ENCODE peak calls at places on chromosomes 11 and 22, in four cellular contexts. Z is adrenal gland, Y is tibial artery, O is mammary epithelial cell. W is an unnamed sample. For H3K4me1 and H3K27me3, the result is how much of the 10 kb centered on the place peaks cover.

GRCh38 chr22:50341977-50342650 is 1.0 kb upstream of the PPP6R2 start:
- DNase-seq in Y (peak), Z (peak), O (peak), W (peak)

GRCh38 chr11:41781441-41781840 is 322.0 kb upstream of the LRRC4C start:
- DNase-seq in Y (no peak), O (no peak), Z (no peak), W (no peak)

GRCh38 chr11:12554122-12554521 is 120.1 kb upstream of the TEAD1 start:
- DNase-seq in Y (no peak), Z (no peak), O (no peak), W (no peak)

GRCh38 chr11:1603629-1604028 is 4.6 kb downstream of the KRTAP5-3 start:
- DNase-seq in Y (no peak), O (no peak), Z (no peak), W (no peak)

GRCh38 chr11:67646535-67647336 is 3.8 kb downstream of the ACY3 start:
- DNase-seq in O (no peak), Y (no peak), Z (no peak), W (no peak)

GRCh38 chr11:6258571-6258998 is 1.1 kb upstream of the CCKBR start:
- DNase-seq in O (no peak), Z (no peak), Y (no peak), W (peak)

GRCh38 chr11:122601131-122602125 is 54.1 kb upstream of the UBASH3B start:
- DNase-seq in O (peak), Y (no peak), Z (peak), W (peak)

GRCh38 chr11:56271092-56271491 is 2.9 kb upstream of the OR5T1 start:
- DNase-seq in Z (no peak), O (peak), Y (no peak), W (no peak)

GRCh38 chr22:18970948-18971315 is 34.8 kb upstream of the PRODH start:
- DNase-seq in Z (no peak), O (no peak), Y (no peak), W (no peak)

GRCh38 chr11:6919698-6920097 is 1.1 kb upstream of the OR2D3 start:
- DNase-seq in Y (no peak), O (no peak), Z (no peak), W (no peak)

GRCh38 chr11:94017446-94017845 is 3.7 kb upstream of the HEPHL1 start:
- DNase-seq in O (peak), Y (no peak), Z (no peak), W (no peak)

GRCh38 chr11:47941907-47942558 is 38.3 kb upstream of the PTPRJ start:
- DNase-seq in Y (no peak), O (no peak), Z (no peak), W (no peak)

GRCh38 chr22:36465232-36466021 is 16.0 kb downstream of the TXN2 start:
- DNase-seq in O (peak), Z (peak), Y (peak), W (peak)

GRCh38 chr11:64810891-64811272 is 531 bp upstream of the MEN1 start:
- DNase-seq in Z (no peak), O (no peak), Y (peak), W (no peak)

GRCh38 chr11:73143126-73143838 is 1.2 kb upstream of the FCHSD2 start:
- DNase-seq in O (no peak), Z (no peak), Y (no peak), W (peak)

GRCh38 chr11:58546841-58547240 is 28.8 kb downstream of the LPXN start:
- DNase-seq in Y (no peak), Z (no peak), O (no peak), W (no peak)

GRCh38 chr11:65434667-65435179 is 12.1 kb downstream of the NEAT1 start:
- DNase-seq in Y (no peak), Z (no peak), O (no peak), W (peak)

GRCh38 chr11:11534981-11535380 is 86.8 kb downstream of the GALNT18 start:
- DNase-seq in Y (no peak), O (no peak), Z (no peak), W (no peak)

GRCh38 chr11:117186431-117186761 is 7.9 kb downstream of the SIDT2 start:
- DNase-seq in O (no peak), Z (no peak), Y (no peak), W (no peak)

GRCh38 chr11:10298342-10298741 is 4.3 kb upstream of the SBF2 start:
- DNase-seq in Y (no peak), O (peak), Z (no peak), W (peak)

GRCh38 chr11:104967493-104968364 is 645 bp downstream of the CASP4 start:
- DNase-seq in Y (no peak), O (peak), Z (no peak), W (peak)
- H3K4me3 ChIP-seq in Y (peak), O (peak), Z (peak), W (peak)

GRCh38 chr11:69670158-69670845 is 4.9 kb downstream of the LTO1 start:
- DNase-seq in Y (peak), O (peak), Z (peak), W (peak)
- H3K4me1 ChIP-seq in Y (under half), O (under half), Z (under half), W (under half)

DNA sequence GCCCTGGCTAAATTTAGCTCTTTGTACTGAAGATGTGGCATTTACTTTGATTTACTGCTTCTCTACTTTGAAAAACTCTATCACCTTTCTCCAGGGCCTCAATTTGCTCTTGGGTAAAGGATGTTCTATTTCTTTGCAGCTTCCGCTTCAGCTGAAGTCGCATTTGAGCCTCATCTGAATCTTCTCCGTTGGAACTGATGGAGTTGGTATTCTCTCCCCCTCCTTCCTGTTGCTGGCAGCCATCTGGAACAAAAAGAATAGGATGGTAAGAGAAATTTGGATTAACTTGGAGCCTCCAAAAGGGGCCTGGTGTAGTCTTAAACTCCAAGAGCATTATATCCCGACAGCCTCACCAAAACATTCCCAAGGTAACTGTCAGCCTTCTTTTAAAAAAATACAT is 16.6 kb downstream of the PAX6 start:
- DNase-seq in Z (no peak), O (no peak), Y (no peak), W (no peak)
- H3K27me3 ChIP-seq in Z (under half), O (under half), Y (under half), W (under half)

DNA sequence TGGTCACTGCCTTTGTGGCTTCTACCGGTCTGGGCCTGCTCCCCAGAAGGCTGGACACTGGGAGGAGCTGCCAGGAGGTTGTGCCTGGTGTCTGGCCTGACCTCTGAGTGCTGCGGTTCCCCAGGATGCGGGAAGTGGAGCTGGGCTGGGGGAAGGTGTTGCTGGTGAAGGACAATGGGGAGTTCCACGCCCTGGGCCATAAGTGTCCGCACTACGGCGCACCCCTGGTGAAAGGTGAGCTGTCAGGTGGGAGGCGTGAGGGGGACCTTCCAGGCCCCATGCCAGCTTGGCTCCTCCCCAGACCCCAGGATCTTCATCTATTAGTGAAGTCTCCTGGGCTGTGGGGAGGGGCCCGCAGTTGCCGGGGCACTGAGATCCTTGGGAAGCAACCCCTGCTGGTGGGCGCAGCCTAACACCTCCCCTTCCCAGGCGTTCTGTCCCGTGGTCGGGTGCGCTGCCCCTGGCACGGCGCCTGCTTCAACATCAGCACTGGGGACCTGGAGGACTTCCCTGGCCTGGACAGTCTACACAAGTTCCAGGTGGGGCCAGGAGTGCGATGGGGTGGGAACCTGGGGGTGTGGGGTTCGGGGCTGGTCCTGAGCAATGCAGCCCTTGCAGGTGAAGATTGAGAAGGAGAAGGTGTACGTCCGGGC is 6.7 kb downstream of the AIFM3 start:
- DNase-seq in Y (no peak), Z (no peak), O (no peak), W (no peak)
- H3K4me3 ChIP-seq in Y (no peak), Z (no peak), O (no peak), W (no peak)

GRCh38 chr22:31248965-31249940 is 37.2 kb downstream of the LIMK2 start:
- DNase-seq in Z (no peak), Y (no peak), O (peak), W (peak)
- H3K4me1 ChIP-seq in Z (under half), Y (under half), O (half or more), W (under half)

GRCh38 chr11:34851916-34852315 is 64.3 kb downstream of the APIP start:
- DNase-seq in Z (no peak), Y (no peak), O (no peak), W (no peak)

GRCh38 chr11:34859496-34859895 is 56.7 kb downstream of the APIP start:
- DNase-seq in Y (no peak), O (no peak), Z (no peak), W (no peak)

GRCh38 chr11:34855754-34856095 is 60.5 kb downstream of the APIP start:
- DNase-seq in Z (no peak), Y (no peak), O (no peak), W (no peak)

GRCh38 chr11:34857463-34857862 is 58.7 kb downstream of the APIP start:
- DNase-seq in O (no peak), Y (no peak), Z (no peak), W (no peak)

DNA sequence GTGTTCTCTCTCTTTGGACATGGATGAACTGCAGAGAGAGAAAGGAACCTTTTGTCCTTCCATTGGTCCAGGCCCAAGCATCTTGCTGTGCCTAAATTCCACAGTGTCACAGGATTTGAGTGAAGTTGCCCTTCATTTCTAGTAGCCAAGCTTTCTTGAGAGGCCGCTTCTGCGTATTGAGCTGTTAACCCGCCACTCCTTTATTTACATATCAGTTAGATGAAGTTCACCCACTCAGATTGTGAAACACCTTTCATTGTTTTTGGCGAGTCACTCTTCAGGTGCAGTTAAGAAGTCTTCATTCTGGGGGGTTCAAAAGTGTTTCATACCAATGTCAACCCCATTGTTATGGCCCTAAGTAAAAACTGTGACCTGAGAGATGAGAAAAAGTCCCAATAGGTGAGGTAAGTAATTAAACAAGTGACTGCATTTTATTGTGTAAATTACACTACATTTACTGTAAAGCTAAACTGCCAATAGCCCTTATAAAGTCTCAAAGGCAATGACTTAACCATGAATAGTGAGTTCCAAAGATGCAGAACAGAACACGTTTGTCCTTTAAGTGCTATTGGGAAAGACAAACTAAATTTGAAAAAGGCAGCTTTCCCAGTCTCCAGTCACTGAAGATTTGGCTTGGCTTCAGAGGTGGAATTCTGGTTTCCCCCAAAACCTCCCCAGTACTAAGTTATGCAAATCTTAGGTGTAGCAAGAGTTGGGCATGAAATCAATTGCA is 61.0 kb downstream of the APIP start:
- DNase-seq in Y (no peak), O (peak), Z (no peak), W (peak)
- H3K27me3 ChIP-seq in Y (under half), O (under half), Z (under half), W (under half)

GRCh38 chr22:23202812-23203451 is 22.6 kb downstream of the BCR start:
- DNase-seq in Z (no peak), O (no peak), Y (no peak), W (no peak)

GRCh38 chr22:23205330-23205729 is 25.0 kb downstream of the BCR start:
- DNase-seq in Y (no peak), O (no peak), Z (no peak), W (no peak)

GRCh38 chr22:23204125-23204488 is 23.8 kb downstream of the BCR start:
- DNase-seq in Z (no peak), Y (no peak), O (no peak), W (no peak)

GRCh38 chr22:23204541-23205157 is 24.3 kb downstream of the BCR start:
- DNase-seq in Z (peak), O (no peak), Y (no peak), W (no peak)

DNA sequence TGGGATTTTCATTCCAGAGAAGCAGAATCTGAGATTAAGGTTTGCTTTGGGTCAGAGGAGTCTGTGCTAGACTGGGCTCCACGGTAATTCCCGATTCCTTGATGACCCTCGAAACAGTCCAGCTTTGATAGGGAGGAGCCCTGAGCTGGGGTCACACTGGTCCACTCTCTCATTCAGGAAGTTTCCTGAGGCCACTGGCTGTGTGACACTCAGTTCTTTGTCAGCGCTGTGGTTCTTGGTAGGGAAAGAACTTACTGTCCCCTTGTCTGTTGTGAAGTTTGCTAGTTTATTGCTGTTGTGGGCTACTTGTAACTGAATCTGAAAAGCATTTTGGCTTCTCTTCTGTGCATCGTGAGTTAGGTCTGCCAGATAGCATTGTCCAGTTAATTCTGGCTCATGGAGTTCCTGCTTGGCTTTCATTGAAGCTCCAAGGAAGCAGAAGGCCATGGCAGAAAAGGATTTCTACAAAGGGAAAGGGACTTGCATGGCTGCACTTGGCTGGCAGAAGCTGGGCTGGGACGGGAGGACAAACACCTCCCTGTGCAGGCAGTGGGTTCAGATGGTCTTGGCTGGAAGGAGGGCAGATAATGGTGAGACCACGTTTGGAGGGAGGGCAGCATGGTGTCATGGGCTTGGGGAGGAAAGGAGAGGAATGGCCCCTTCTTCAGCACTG is 23.3 kb downstream of the BCR start:
- DNase-seq in O (no peak), Z (no peak), Y (no peak), W (no peak)
- H3K4me3 ChIP-seq in O (no peak), Z (no peak), Y (no peak), W (peak)

GRCh38 chr11:102437026-102437425 is 15.5 kb downstream of the TMEM123 start:
- DNase-seq in Y (no peak), O (no peak), Z (no peak), W (no peak)

GRCh38 chr11:102436546-102436945 is 16.0 kb downstream of the TMEM123 start:
- DNase-seq in Z (no peak), O (no peak), Y (no peak), W (peak)

GRCh38 chr11:102438311-102439062 is 14.1 kb downstream of the TMEM123 start:
- DNase-seq in O (no peak), Y (no peak), Z (no peak), W (no peak)

GRCh38 chr11:102435688-102436087 is 16.9 kb downstream of the TMEM123 start:
- DNase-seq in Y (no peak), O (no peak), Z (no peak), W (no peak)

DNA sequence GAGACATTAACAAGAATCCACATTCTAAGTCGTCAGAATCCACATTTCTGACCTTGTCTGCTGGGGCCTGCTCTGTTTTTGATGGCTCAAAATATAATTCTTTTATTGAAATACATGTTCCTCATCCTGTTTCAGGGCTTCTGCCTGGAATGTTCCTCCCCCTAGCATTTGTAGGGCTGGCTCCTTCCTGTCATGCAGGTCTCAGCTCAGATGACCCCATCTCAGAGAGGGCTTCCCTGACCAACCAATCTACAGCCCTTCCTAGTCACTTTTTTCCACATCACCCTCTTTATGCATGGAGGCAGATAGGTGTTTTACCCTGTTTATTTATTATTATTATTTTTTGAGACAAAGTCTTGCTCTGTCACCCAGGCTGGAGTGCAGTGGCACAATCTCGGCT is 14.8 kb downstream of the TMEM123 start:
- DNase-seq in Y (no peak), Z (no peak), O (no peak), W (no peak)
- H3K4me1 ChIP-seq in Y (under half), Z (under half), O (under half), W (under half)

W was measured in adipocyte.